ENCODE peak calls at places on chromosomes 16 and 17, in ten cellular contexts. L is AG04450; M is GM04503; O is T follicular helper cell; G is stimulated activated CD4-positive, alpha-beta T cell treated with anti-CD3 and anti-CD28 coated beads, Interleukin-1b, Interleukin-23, amount 100 ng/mL, for 24 hours; C is NCI-H1092 treated with DMSO at 0.1 percent for 48 hours; W is skeletal muscle cell; H is stimulated activated CD8-positive, alpha-beta memory T cell treated with anti-CD3 and anti-CD28 coated beads, Interleukin-7, amount 100 ng/mL, for 1 hour; B is AG04449; R is posterior cingulate gyrus. E is an unnamed sample.

GRCh38 chr16:4392382-4393242 is 21.0 kb downstream of the VASN start:
- DNase-seq in L (peak; percentile 79), M (no peak), O (no peak), G (no peak), C (peak; percentile 62), W (peak; percentile 62), H (no peak), B (no peak), R (no peak), E (peak; percentile 90)

GRCh38 chr17:79809530-79810137 is 12.8 kb upstream of the CBX8 start:
- DNase-seq in L (no peak), M (no peak), O (no peak), G (no peak), C (peak; percentile 69), W (no peak), H (no peak), B (no peak), R (no peak), E (no peak)

GRCh38 chr17:50199651-50200446 is 1.6 kb downstream of the COL1A1 start:
- DNase-seq in L (peak; percentile 91), M (no peak), O (peak; percentile 71), G (peak; percentile 24), C (no peak), W (peak; percentile 83), H (peak; percentile 14), B (no peak), R (peak; percentile 82), E (peak; percentile 91)

GRCh38 chr16:55501549-55502322 is 7.1 kb upstream of the LPCAT2 start:
- DNase-seq in L (no peak), M (no peak), O (no peak), G (no peak), C (peak; percentile 5), W (no peak), H (no peak), B (no peak), R (no peak), E (peak; percentile 67)

GRCh38 chr16:10668322-10669045 is 26.2 kb downstream of the TEKT5 start:
- DNase-seq in L (no peak), M (no peak), O (no peak), G (no peak), C (peak; percentile 1), W (no peak), H (no peak), B (no peak), R (no peak), E (peak; percentile 74)

GRCh38 chr16:57815987-57816745 is 13.9 kb upstream of the KIFC3 start:
- DNase-seq in L (peak; percentile 71), M (peak; percentile 77), O (no peak), G (no peak), C (peak; percentile 23), W (peak; percentile 81), H (peak; percentile 14), B (peak; percentile 82), R (peak; percentile 95), E (peak; percentile 80)

GRCh38 chr17:2706911-2707510 is 4.6 kb downstream of the CLUH start:
- DNase-seq in L (no peak), M (no peak), O (no peak), G (no peak), C (no peak), W (no peak), H (no peak), B (no peak), R (peak; percentile 67), E (no peak)

GRCh38 chr16:89201467-89202377 is 1.4 kb upstream of the SLC22A31 start:
- DNase-seq in L (no peak), M (no peak), O (peak; percentile 74), G (peak; percentile 83), C (peak; percentile 6), W (peak; percentile 17), H (peak; percentile 49), B (no peak), R (peak; percentile 73), E (peak; percentile 98)

GRCh38 chr16:23496826-23497542 is 13.3 kb downstream of the GGA2 start:
- DNase-seq in L (no peak), M (no peak), O (no peak), G (no peak), C (no peak), W (no peak), H (no peak), B (no peak), R (peak; percentile 15), E (no peak)

GRCh38 chr17:35021520-35022380 is 41.4 kb downstream of the LIG3 start:
- DNase-seq in L (no peak), M (no peak), O (no peak), G (no peak), C (no peak), W (no peak), H (no peak), B (no peak), R (no peak), E (no peak)

GRCh38 chr16:54143410-54143809 is 143.2 kb downstream of the IRX3 start:
- DNase-seq in L (no peak), M (no peak), O (no peak), G (no peak), C (no peak), W (no peak), H (no peak), B (no peak), R (no peak), E (no peak)

GRCh38 chr17:77930780-77931768 is 27.4 kb upstream of the TNRC6C start:
- DNase-seq in L (no peak), M (no peak), O (no peak), G (no peak), C (no peak), W (no peak), H (no peak), B (no peak), R (no peak), E (peak; percentile 29)

GRCh38 chr17:78924481-78925151 is 571 bp downstream of the TIMP2 start:
- DNase-seq in L (no peak), M (no peak), O (no peak), G (no peak), C (no peak), W (no peak), H (no peak), B (no peak), R (no peak), E (peak; percentile 54)

GRCh38 chr17:49851387-49852291 is 3.8 kb upstream of the TAC4 start:
- DNase-seq in L (peak; percentile 15), M (no peak), O (peak; percentile 51), G (peak; percentile 51), C (peak; percentile 34), W (no peak), H (peak; percentile 33), B (no peak), R (no peak), E (peak; percentile 79)

GRCh38 chr17:64718058-64718457 is 56.0 kb upstream of the SMURF2 start:
- DNase-seq in L (no peak), M (no peak), O (no peak), G (no peak), C (no peak), W (no peak), H (no peak), B (no peak), R (no peak), E (no peak)

GRCh38 chr17:50059759-50060273 is 3.9 kb downstream of the ITGA3 start:
- DNase-seq in L (no peak), M (no peak), O (no peak), G (no peak), C (no peak), W (no peak), H (no peak), B (no peak), R (peak; percentile 73), E (no peak)

GRCh38 chr17:36856169-36856568 is 81.1 kb upstream of the LHX1 start:
- DNase-seq in L (no peak), M (no peak), O (no peak), G (no peak), C (no peak), W (no peak), H (no peak), B (no peak), R (no peak), E (no peak)

GRCh38 chr16:24645739-24646645 is 83.5 kb upstream of the TNRC6A start:
- DNase-seq in L (peak; percentile 99), M (peak; percentile 99), O (no peak), G (no peak), C (no peak), W (peak; percentile 98), H (no peak), B (peak; percentile 98), R (no peak), E (no peak)

GRCh38 chr16:49700222-49700927 is 155.5 kb downstream of the ZNF423 start:
- DNase-seq in L (no peak), M (no peak), O (no peak), G (no peak), C (no peak), W (no peak), H (no peak), B (no peak), R (no peak), E (no peak)

GRCh38 chr17:36808181-36808661 is 129.1 kb upstream of the LHX1 start:
- DNase-seq in L (no peak), M (no peak), O (no peak), G (no peak), C (peak; percentile 53), W (no peak), H (no peak), B (no peak), R (no peak), E (peak; percentile 82)

GRCh38 chr16:69513180-69513966 is 52.4 kb upstream of the NFAT5 start:
- DNase-seq in L (peak; percentile 10), M (peak; percentile 91), O (no peak), G (no peak), C (no peak), W (no peak), H (no peak), B (peak; percentile 63), R (no peak), E (no peak)